ENCODE peak calls at places on chromosomes 3 and 15, in four cellular contexts. A is stomach, T is GM23338, R is sigmoid colon. U is an unnamed sample.
A peak's percentile ranks its signal among the peaks of the same experiment; 100 is the strongest.

GRCh38 chr3:156211583-156211982 is 91.2 kb downstream of the KCNAB1 start:
- DNase-seq in A (no peak), T (no peak), R (no peak), U (no peak)

GRCh38 chr3:42094128-42094527 is 3.0 kb downstream of the TRAK1 start:
- DNase-seq in A (no peak), T (no peak), R (no peak), U (no peak)

GRCh38 chr15:27797765-27798164 is 301.4 kb downstream of the OCA2 start:
- DNase-seq in A (no peak), T (no peak), R (no peak), U (no peak)

GRCh38 chr3:30418443-30418842 is 188.0 kb upstream of the TGFBR2 start:
- DNase-seq in A (no peak), T (no peak), R (no peak), U (no peak)

GRCh38 chr15:77144028-77144427 is 73.1 kb upstream of the TSPAN3 start:
- DNase-seq in A (no peak), T (no peak), R (no peak), U (no peak)

GRCh38 chr3:134775831-134776230 is 19.2 kb upstream of the EPHB1 start:
- DNase-seq in A (no peak), T (no peak), R (no peak), U (no peak)

GRCh38 chr3:102037209-102037608 is 187.9 kb downstream of the NFKBIZ start:
- DNase-seq in A (no peak), T (peak; percentile 4), R (no peak), U (no peak)

GRCh38 chr3:89948008-89948407 is 840.6 kb downstream of the EPHA3 start:
- DNase-seq in A (no peak), T (no peak), R (no peak), U (no peak)

GRCh38 chr15:75815811-75816719 is 27.2 kb upstream of the UBE2Q2 start:
- DNase-seq in A (no peak), T (no peak), R (no peak), U (no peak)

GRCh38 chr3:40691598-40691905 is 166.8 kb downstream of the ZNF621 start:
- DNase-seq in A (no peak), T (no peak), R (no peak), U (no peak)

GRCh38 chr15:96474274-96474673 is 143.8 kb downstream of the NR2F2 start:
- DNase-seq in A (no peak), T (no peak), R (no peak), U (no peak)

GRCh38 chr15:84797212-84797611 is 19.9 kb upstream of the ALPK3 start:
- DNase-seq in A (no peak), T (no peak), R (no peak), U (no peak)

GRCh38 chr3:184430940-184431339 is 51.1 kb downstream of the CHRD start:
- DNase-seq in A (no peak), T (no peak), R (no peak), U (no peak)

GRCh38 chr15:31365655-31366127 is 39.1 kb downstream of the KLF13 start:
- DNase-seq in A (peak; percentile 97), T (peak; percentile 92), R (peak; percentile 99), U (peak; percentile 96)

GRCh38 chr15:33382491-33382890 is 71.7 kb downstream of the RYR3 start:
- DNase-seq in A (no peak), T (no peak), R (no peak), U (no peak)

GRCh38 chr3:18208856-18209255 is 216.3 kb downstream of the SATB1 start:
- DNase-seq in A (no peak), T (no peak), R (no peak), U (no peak)

GRCh38 chr3:83034806-83035703 is 1273.6 kb upstream of the GBE1 start:
- DNase-seq in A (no peak), T (no peak), R (no peak), U (no peak)

GRCh38 chr3:65927576-65927975 is 111.1 kb downstream of the MAGI1 start:
- DNase-seq in A (peak; percentile 51), T (peak; percentile 36), R (no peak), U (no peak)

GRCh38 chr3:71168961-71169411 is 414.5 kb downstream of the FOXP1 start:
- DNase-seq in A (no peak), T (no peak), R (no peak), U (no peak)

GRCh38 chr3:53231532-53232511 is 24.0 kb downstream of the TKT start:
- DNase-seq in A (no peak), T (no peak), R (no peak), U (no peak)

GRCh38 chr3:39134305-39134704 is 19.1 kb downstream of the CSRNP1 start:
- DNase-seq in A (no peak), T (no peak), R (peak; percentile 44), U (no peak)

GRCh38 chr15:74795961-74796625 is 14.2 kb downstream of the CSK start:
- DNase-seq in A (no peak), T (no peak), R (no peak), U (no peak)

GRCh38 chr3:90069748-90070147 is 962.3 kb downstream of the EPHA3 start:
- DNase-seq in A (no peak), T (peak; percentile 67), R (no peak), U (no peak)

GRCh38 chr3:136838641-136839555 is 20.0 kb downstream of the SLC35G2 start:
- DNase-seq in A (no peak), T (no peak), R (no peak), U (no peak)

GRCh38 chr3:190326930-190327329 is 4.7 kb upstream of the CLDN1 start:
- DNase-seq in A (no peak), T (no peak), R (no peak), U (peak; percentile 54)

GRCh38 chr15:93141373-93141790 is 52.4 kb upstream of the RGMA start:
- DNase-seq in A (no peak), T (no peak), R (no peak), U (no peak)

GRCh38 chr3:184176377-184177330 is 2.0 kb downstream of the AP2M1 start:
- DNase-seq in A (peak; percentile 45), T (peak; percentile 95), R (peak; percentile 87), U (peak; percentile 91)

GRCh38 chr3:38127611-38128302 is 9.2 kb downstream of the ACAA1 start:
- DNase-seq in A (peak; percentile 15), T (no peak), R (peak; percentile 26), U (peak; percentile 19)
- H3K27ac ChIP-seq in A (no peak overlapping the region), T (no peak overlapping the region), R (no peak overlapping the region), U (no peak overlapping the region)

GRCh38 chr15:73359653-73360052 is 9.1 kb downstream of the HCN4 start:
- DNase-seq in A (no peak), T (no peak), R (no peak), U (no peak)

GRCh38 chr15:73366766-73367623 is 1.8 kb downstream of the HCN4 start:
- DNase-seq in A (no peak), T (peak; percentile 65), R (no peak), U (no peak)

GRCh38 chr15:73364070-73364469 is 4.7 kb downstream of the HCN4 start:
- DNase-seq in A (no peak), T (no peak), R (no peak), U (no peak)

GRCh38 chr15:73361331-73361730 is 7.4 kb downstream of the HCN4 start:
- DNase-seq in A (no peak), T (no peak), R (no peak), U (no peak)

DNA sequence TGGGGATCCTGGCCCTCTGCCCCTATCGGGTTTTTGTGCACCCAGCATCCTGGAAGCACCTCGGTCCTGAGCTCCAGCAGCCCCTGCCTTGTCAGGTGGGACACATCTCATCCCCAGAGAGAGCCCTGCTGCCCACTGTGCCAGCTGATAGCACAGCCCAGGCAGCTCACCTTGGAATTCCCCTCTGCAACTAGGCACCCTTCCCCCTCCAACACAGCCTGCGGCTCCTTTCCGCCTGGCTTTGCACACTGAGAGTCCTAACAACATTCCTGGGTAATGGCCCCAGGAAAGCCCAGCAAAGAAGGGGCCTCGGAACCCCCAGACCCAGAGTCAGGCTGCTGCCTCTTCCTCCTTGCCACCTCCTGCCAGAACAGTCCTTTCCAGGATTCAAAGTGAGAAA is 5.9 kb downstream of the HCN4 start:
- DNase-seq in A (no peak), T (peak; percentile 63), R (no peak), U (no peak)
- H3K4me1 ChIP-seq in A (peaks cover 11% of the 10 kb centered on the region), T (peaks cover 28% of the 10 kb centered on the region), R (no peaks in the 10 kb centered on the region), U (no peaks in the 10 kb centered on the region)

GRCh38 chr15:70361891-70362290 is 264.2 kb upstream of the TLE3 start:
- DNase-seq in A (no peak), T (no peak), R (no peak), U (no peak)

GRCh38 chr15:70362350-70362749 is 264.6 kb upstream of the TLE3 start:
- DNase-seq in A (no peak), T (no peak), R (no peak), U (peak; percentile 41)

GRCh38 chr15:70361106-70361505 is 263.4 kb upstream of the TLE3 start:
- DNase-seq in A (no peak), T (no peak), R (no peak), U (no peak)

GRCh38 chr15:70358871-70359647 is 261.3 kb upstream of the TLE3 start:
- DNase-seq in A (no peak), T (no peak), R (no peak), U (no peak)

GRCh38 chr15:70362911-70363310 is 265.2 kb upstream of the TLE3 start:
- DNase-seq in A (peak; percentile 63), T (peak; percentile 72), R (peak; percentile 71), U (peak; percentile 68)
- TF ChIP-seq CTCF in A (no peak), T (peak; percentile 58), R (peak; percentile 52), U (peak; percentile 64)

GRCh38 chr15:57335326-57336118 is 40.8 kb upstream of the CGNL1 start:
- DNase-seq in A (no peak), T (no peak), R (no peak), U (no peak)

GRCh38 chr15:57343018-57343417 is 33.3 kb upstream of the CGNL1 start:
- DNase-seq in A (no peak), T (no peak), R (no peak), U (no peak)

GRCh38 chr15:57343526-57343925 is 32.8 kb upstream of the CGNL1 start:
- DNase-seq in A (no peak), T (no peak), R (no peak), U (no peak)

GRCh38 chr15:57340673-57341259 is 35.5 kb upstream of the CGNL1 start:
- DNase-seq in A (peak; percentile 58), T (peak; percentile 80), R (no peak), U (peak; percentile 75)

GRCh38 chr15:57339321-57339720 is 37.0 kb upstream of the CGNL1 start:
- DNase-seq in A (no peak), T (no peak), R (no peak), U (no peak)
- H3K27ac ChIP-seq in A (no peak overlapping the region), T (no peak overlapping the region), R (no peak overlapping the region), U (no peak overlapping the region)

GRCh38 chr3:69087030-69087791 is 2.5 kb downstream of the ARL6IP5 start:
- DNase-seq in A (no peak), T (no peak), R (no peak), U (peak; percentile 39)
- H3K4me1 ChIP-seq in A (peaks cover 88% of the 10 kb centered on the region), T (peaks cover 49% of the 10 kb centered on the region), R (peaks cover 2% of the 10 kb centered on the region), U (peaks cover 81% of the 10 kb centered on the region)

GRCh38 chr15:88467935-88468528 is 524 bp downstream of the MRPS11 start:
- DNase-seq in A (no peak), T (peak; percentile 67), R (no peak), U (no peak)
- TF ChIP-seq CTCF in A (no peak), T (peak; percentile 55), R (no peak), U (no peak)